ENCODE peak calls at places on chromosomes 1 and 21, in six cellular contexts. One of them, this sample, is unnamed.

GRCh38 chr21:45576838-45577737 is 34.8 kb upstream of the SLC19A1 start:
- DNase-seq in heart left ventricle: no peak
- DNase-seq in astrocyte of the spinal cord: no peak
- DNase-seq in B cell: peak
- DNase-seq in transverse colon: no peak
- DNase-seq in AG04449: no peak
- DNase-seq in this sample: no peak

GRCh38 chr1:30452925-30453324 is 270.5 kb downstream of the MATN1 start:
- DNase-seq in AG04449: no peak
- DNase-seq in astrocyte of the spinal cord: no peak
- DNase-seq in B cell: no peak
- DNase-seq in heart left ventricle: no peak
- DNase-seq in transverse colon: no peak
- DNase-seq in this sample: no peak

GRCh38 chr1:172399369-172400072 is 21.0 kb upstream of the C1orf105 start:
- DNase-seq in astrocyte of the spinal cord: peak
- DNase-seq in B cell: peak
- DNase-seq in heart left ventricle: peak
- DNase-seq in AG04449: peak
- DNase-seq in transverse colon: peak
- DNase-seq in this sample: peak

GRCh38 chr1:152870831-152871730 is 7.0 kb upstream of the SMCP start:
- DNase-seq in astrocyte of the spinal cord: peak
- DNase-seq in heart left ventricle: no peak
- DNase-seq in B cell: no peak
- DNase-seq in transverse colon: no peak
- DNase-seq in AG04449: no peak
- DNase-seq in this sample: no peak

GRCh38 chr1:31714442-31715096 is 10.8 kb upstream of the COL16A1 start:
- DNase-seq in transverse colon: peak
- DNase-seq in B cell: no peak
- DNase-seq in AG04449: no peak
- DNase-seq in astrocyte of the spinal cord: peak
- DNase-seq in heart left ventricle: peak
- DNase-seq in this sample: no peak

GRCh38 chr1:4422496-4423289 is 231.7 kb upstream of the AJAP1 start:
- DNase-seq in heart left ventricle: no peak
- DNase-seq in B cell: no peak
- DNase-seq in AG04449: no peak
- DNase-seq in transverse colon: no peak
- DNase-seq in astrocyte of the spinal cord: no peak
- DNase-seq in this sample: no peak

GRCh38 chr1:8137406-8138244 is 111.5 kb upstream of the ERRFI1 start:
- DNase-seq in AG04449: peak
- DNase-seq in heart left ventricle: peak
- DNase-seq in B cell: no peak
- DNase-seq in astrocyte of the spinal cord: peak
- DNase-seq in transverse colon: no peak
- DNase-seq in this sample: no peak

GRCh38 chr1:113536182-113536780 is 146.0 kb downstream of the MAGI3 start:
- DNase-seq in transverse colon: no peak
- DNase-seq in AG04449: no peak
- DNase-seq in B cell: no peak
- DNase-seq in astrocyte of the spinal cord: peak
- DNase-seq in heart left ventricle: no peak
- DNase-seq in this sample: no peak

GRCh38 chr1:6209661-6210605 is 4.0 kb downstream of the RNF207 start:
- DNase-seq in B cell: peak
- DNase-seq in AG04449: no peak
- DNase-seq in astrocyte of the spinal cord: no peak
- DNase-seq in heart left ventricle: no peak
- DNase-seq in transverse colon: no peak
- DNase-seq in this sample: no peak

GRCh38 chr1:60924964-60925798 is 157.2 kb upstream of the NFIA start:
- DNase-seq in B cell: no peak
- DNase-seq in AG04449: no peak
- DNase-seq in transverse colon: no peak
- DNase-seq in heart left ventricle: no peak
- DNase-seq in astrocyte of the spinal cord: no peak
- DNase-seq in this sample: no peak

GRCh38 chr21:33975548-33976081 is 60.0 kb upstream of the ATP5PO start:
- DNase-seq in AG04449: no peak
- DNase-seq in astrocyte of the spinal cord: peak
- DNase-seq in heart left ventricle: no peak
- DNase-seq in B cell: peak
- DNase-seq in transverse colon: peak
- DNase-seq in this sample: peak

GRCh38 chr21:20592482-20592881 is 405.7 kb upstream of the NCAM2 start:
- DNase-seq in AG04449: no peak
- DNase-seq in heart left ventricle: no peak
- DNase-seq in astrocyte of the spinal cord: no peak
- DNase-seq in B cell: no peak
- DNase-seq in transverse colon: no peak
- DNase-seq in this sample: no peak

GRCh38 chr1:11071463-11072215 is 11.8 kb upstream of the SRM start:
- DNase-seq in B cell: no peak
- DNase-seq in astrocyte of the spinal cord: no peak
- DNase-seq in transverse colon: no peak
- DNase-seq in AG04449: no peak
- DNase-seq in heart left ventricle: no peak
- DNase-seq in this sample: no peak

GRCh38 chr1:11069233-11069950 is 9.6 kb upstream of the SRM start:
- DNase-seq in astrocyte of the spinal cord: no peak
- DNase-seq in AG04449: no peak
- DNase-seq in B cell: no peak
- DNase-seq in heart left ventricle: no peak
- DNase-seq in transverse colon: no peak
- DNase-seq in this sample: no peak

GRCh38 chr1:11068556-11069232 is 8.9 kb upstream of the SRM start:
- DNase-seq in astrocyte of the spinal cord: no peak
- DNase-seq in heart left ventricle: no peak
- DNase-seq in B cell: no peak
- DNase-seq in AG04449: no peak
- DNase-seq in transverse colon: no peak
- DNase-seq in this sample: no peak

GRCh38 chr1:11070876-11071275 is 11.1 kb upstream of the SRM start:
- DNase-seq in AG04449: no peak
- DNase-seq in B cell: no peak
- DNase-seq in astrocyte of the spinal cord: no peak
- DNase-seq in transverse colon: no peak
- DNase-seq in heart left ventricle: no peak
- DNase-seq in this sample: no peak

GRCh38 chr1:11072216-11072917 is 12.5 kb upstream of the SRM start:
- DNase-seq in heart left ventricle: no peak
- DNase-seq in B cell: no peak
- DNase-seq in astrocyte of the spinal cord: no peak
- DNase-seq in transverse colon: no peak
- DNase-seq in AG04449: no peak
- DNase-seq in this sample: peak
- TF ChIP-seq CTCF in heart left ventricle: no peak
- TF ChIP-seq CTCF in B cell: no peak
- TF ChIP-seq CTCF in astrocyte of the spinal cord: no peak
- TF ChIP-seq CTCF in transverse colon: no peak
- TF ChIP-seq CTCF in AG04449: no peak
- TF ChIP-seq CTCF in this sample: peak

GRCh38 chr1:20366766-20367602 is 76.3 kb downstream of the VWA5B1 start:
- DNase-seq in heart left ventricle: peak
- DNase-seq in astrocyte of the spinal cord: peak
- DNase-seq in B cell: no peak
- DNase-seq in AG04449: no peak
- DNase-seq in transverse colon: peak
- DNase-seq in this sample: peak
- TF ChIP-seq CTCF in heart left ventricle: peak
- TF ChIP-seq CTCF in astrocyte of the spinal cord: peak
- TF ChIP-seq CTCF in B cell: no peak
- TF ChIP-seq CTCF in AG04449: peak
- TF ChIP-seq CTCF in transverse colon: peak
- TF ChIP-seq CTCF in this sample: peak

DNA sequence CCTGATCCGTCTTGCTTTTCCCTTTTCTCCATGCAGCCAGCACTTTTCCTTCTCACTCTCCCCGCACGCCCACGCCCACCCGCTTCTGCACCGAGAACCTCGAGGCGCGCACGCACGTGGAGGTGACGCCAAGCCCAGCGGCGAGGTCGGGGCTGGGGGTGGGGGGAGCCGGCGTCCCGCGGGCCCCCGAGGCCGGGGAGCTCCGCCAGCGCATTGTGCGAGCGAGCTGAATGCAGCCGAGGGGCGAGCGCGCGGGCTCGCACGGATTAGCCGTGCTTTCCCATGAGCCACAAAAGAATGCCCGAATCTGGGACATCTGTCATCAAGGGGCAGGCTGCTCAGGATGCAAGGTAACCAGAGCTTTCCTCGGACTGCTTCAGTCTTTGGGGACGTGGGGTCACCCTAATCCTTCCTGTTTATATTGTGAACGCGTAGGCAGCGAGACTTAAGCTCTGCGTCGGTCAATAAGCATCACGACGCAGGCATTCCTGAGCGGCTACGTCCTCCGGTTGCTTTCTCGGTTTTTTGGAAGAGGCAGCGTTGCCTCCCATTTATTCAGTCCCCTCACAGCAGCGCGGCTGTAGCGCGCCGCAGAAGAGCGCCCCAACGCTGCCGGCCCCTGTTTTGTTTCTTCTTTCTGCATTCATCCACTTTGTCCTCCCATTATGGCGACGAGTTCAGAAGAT is 67.3 kb upstream of the AKT3 start:
- DNase-seq in transverse colon: peak
- DNase-seq in heart left ventricle: peak
- DNase-seq in AG04449: peak
- DNase-seq in astrocyte of the spinal cord: peak
- DNase-seq in B cell: no peak
- DNase-seq in this sample: peak
- TF ChIP-seq CTCF in transverse colon: no peak
- TF ChIP-seq CTCF in heart left ventricle: peak
- TF ChIP-seq CTCF in AG04449: peak
- TF ChIP-seq CTCF in astrocyte of the spinal cord: peak
- TF ChIP-seq CTCF in B cell: no peak
- TF ChIP-seq CTCF in this sample: peak

GRCh38 chr1:227315500-227316346 is 2.6 kb downstream of the CDC42BPA start:
- DNase-seq in heart left ventricle: no peak
- DNase-seq in astrocyte of the spinal cord: peak
- DNase-seq in B cell: no peak
- DNase-seq in transverse colon: peak
- DNase-seq in AG04449: no peak
- DNase-seq in this sample: no peak
- TF ChIP-seq CTCF in heart left ventricle: no peak
- TF ChIP-seq CTCF in astrocyte of the spinal cord: no peak
- TF ChIP-seq CTCF in B cell: no peak
- TF ChIP-seq CTCF in transverse colon: no peak
- TF ChIP-seq CTCF in AG04449: no peak
- TF ChIP-seq CTCF in this sample: no peak

DNA sequence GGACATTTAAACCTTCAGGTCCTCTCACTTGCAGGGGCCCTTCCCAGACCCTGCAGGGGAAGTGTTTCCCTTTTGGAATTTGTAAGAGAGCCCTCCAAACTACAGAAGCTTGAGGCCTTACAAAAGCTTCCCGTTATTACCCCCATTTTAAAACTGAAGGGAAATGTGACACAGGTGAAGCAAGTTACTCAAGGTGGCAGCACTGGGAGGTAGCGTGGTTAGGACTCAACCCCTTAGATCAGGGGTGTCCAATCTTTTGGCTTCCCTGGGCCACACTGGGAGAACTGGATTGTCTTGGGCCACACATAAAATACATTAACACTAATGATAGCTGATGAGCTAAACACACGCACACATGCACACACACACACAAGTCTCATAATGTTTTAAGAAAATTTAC is 15.8 kb upstream of the ZC3H12A start:
- DNase-seq in astrocyte of the spinal cord: no peak
- DNase-seq in AG04449: no peak
- DNase-seq in B cell: no peak
- DNase-seq in heart left ventricle: no peak
- DNase-seq in transverse colon: no peak
- DNase-seq in this sample: no peak
- TF ChIP-seq CTCF in astrocyte of the spinal cord: no peak
- TF ChIP-seq CTCF in AG04449: no peak
- TF ChIP-seq CTCF in B cell: no peak
- TF ChIP-seq CTCF in heart left ventricle: no peak
- TF ChIP-seq CTCF in transverse colon: no peak
- TF ChIP-seq CTCF in this sample: peak

DNA sequence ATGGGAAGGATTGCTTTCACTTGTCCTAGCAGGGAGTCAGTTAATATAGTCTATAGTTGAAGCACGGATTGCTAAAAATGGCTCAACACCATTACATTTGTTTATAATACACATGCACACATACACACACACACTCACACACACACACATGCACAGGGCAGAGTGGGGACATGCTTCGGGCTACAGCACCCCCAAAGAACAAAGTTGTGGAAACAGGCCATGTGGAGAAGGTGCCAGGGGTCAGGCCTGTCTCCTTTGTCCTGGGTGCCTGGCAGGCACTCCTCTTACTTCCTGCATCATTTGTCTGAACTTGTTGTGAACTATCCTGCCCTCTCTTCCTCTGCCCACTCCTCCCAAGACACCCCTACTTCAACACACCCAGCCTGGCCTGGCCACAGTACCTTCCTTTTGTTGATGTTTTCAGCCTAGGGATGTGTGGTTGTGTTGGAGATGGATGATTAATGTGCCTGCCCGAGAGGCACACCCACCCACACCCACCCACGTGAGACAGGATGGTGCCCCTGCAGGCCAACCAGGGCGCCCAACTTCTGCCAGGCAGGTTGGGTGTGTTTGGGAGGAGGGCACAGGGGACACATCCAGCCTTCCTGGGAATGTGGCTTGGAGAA is 17.5 kb downstream of the RASSF5 start:
- DNase-seq in astrocyte of the spinal cord: no peak
- DNase-seq in AG04449: no peak
- DNase-seq in heart left ventricle: no peak
- DNase-seq in transverse colon: no peak
- DNase-seq in B cell: no peak
- DNase-seq in this sample: no peak
- TF ChIP-seq CTCF in astrocyte of the spinal cord: no peak
- TF ChIP-seq CTCF in AG04449: no peak
- TF ChIP-seq CTCF in heart left ventricle: no peak
- TF ChIP-seq CTCF in transverse colon: no peak
- TF ChIP-seq CTCF in B cell: no peak
- TF ChIP-seq CTCF in this sample: no peak

GRCh38 chr1:155034318-155035208 is 939 bp downstream of the DCST1 start:
- DNase-seq in astrocyte of the spinal cord: no peak
- DNase-seq in heart left ventricle: no peak
- DNase-seq in B cell: no peak
- DNase-seq in AG04449: no peak
- DNase-seq in transverse colon: no peak
- DNase-seq in this sample: no peak
- TF ChIP-seq CTCF in astrocyte of the spinal cord: no peak
- TF ChIP-seq CTCF in heart left ventricle: no peak
- TF ChIP-seq CTCF in B cell: no peak
- TF ChIP-seq CTCF in AG04449: no peak
- TF ChIP-seq CTCF in transverse colon: no peak
- TF ChIP-seq CTCF in this sample: no peak

GRCh38 chr1:43930168-43930948 is 3.2 kb upstream of the ARTN start:
- DNase-seq in transverse colon: peak
- DNase-seq in AG04449: no peak
- DNase-seq in astrocyte of the spinal cord: no peak
- DNase-seq in B cell: no peak
- DNase-seq in heart left ventricle: no peak
- DNase-seq in this sample: peak
- TF ChIP-seq CTCF in transverse colon: peak
- TF ChIP-seq CTCF in AG04449: no peak
- TF ChIP-seq CTCF in astrocyte of the spinal cord: peak
- TF ChIP-seq CTCF in B cell: peak
- TF ChIP-seq CTCF in heart left ventricle: peak
- TF ChIP-seq CTCF in this sample: peak